ENCODE peak calls at places on chromosome 17, in seven cellular contexts. I is fibroblast of the aortic adventitia, B is body of pancreas, P is GM20000, Q is GM10248, W is SK-N-SH, Z is HFF-Myc. C is an unnamed sample.

GRCh38 chr17:80666867-80667266 is 122.2 kb downstream of the RPTOR start:
- DNase-seq in I (no peak), W (no peak), P (no peak), Z (no peak), Q (no peak), B (no peak), C (no peak)

GRCh38 chr17:82214012-82214628 is 1.5 kb upstream of the CCDC57 start:
- DNase-seq in B (no peak), P (no peak), W (peak; percentile 53), Q (no peak), Z (no peak), I (no peak), C (no peak)

GRCh38 chr17:63113167-63113566 is 147.1 kb downstream of the TANC2 start:
- DNase-seq in B (no peak), P (peak; percentile 14), Q (peak; percentile 11), Z (no peak), I (peak; percentile 16), W (no peak), C (no peak)

GRCh38 chr17:11940904-11941303 is 56.4 kb downstream of the ZNF18 start:
- DNase-seq in I (no peak), P (no peak), W (no peak), Q (no peak), B (no peak), Z (no peak), C (no peak)

GRCh38 chr17:17569691-17570090 is 21.8 kb downstream of the PEMT start:
- DNase-seq in W (no peak), Z (no peak), P (no peak), I (no peak), B (peak; percentile 85), Q (no peak), C (no peak)

GRCh38 chr17:76949913-76950695 is 81.9 kb downstream of the MGAT5B start:
- DNase-seq in P (no peak), Z (no peak), Q (no peak), W (no peak), I (no peak), B (no peak), C (no peak)

GRCh38 chr17:40551091-40551873 is 14.0 kb downstream of the CCR7 start:
- DNase-seq in W (no peak), P (no peak), I (peak; percentile 100), Q (no peak), Z (no peak), B (peak; percentile 45), C (peak; percentile 39)

GRCh38 chr17:29619251-29619650 is 3.5 kb downstream of the CORO6 start:
- DNase-seq in B (no peak), Q (no peak), Z (no peak), I (peak; percentile 33), P (no peak), W (peak; percentile 67), C (peak; percentile 57)

DNA sequence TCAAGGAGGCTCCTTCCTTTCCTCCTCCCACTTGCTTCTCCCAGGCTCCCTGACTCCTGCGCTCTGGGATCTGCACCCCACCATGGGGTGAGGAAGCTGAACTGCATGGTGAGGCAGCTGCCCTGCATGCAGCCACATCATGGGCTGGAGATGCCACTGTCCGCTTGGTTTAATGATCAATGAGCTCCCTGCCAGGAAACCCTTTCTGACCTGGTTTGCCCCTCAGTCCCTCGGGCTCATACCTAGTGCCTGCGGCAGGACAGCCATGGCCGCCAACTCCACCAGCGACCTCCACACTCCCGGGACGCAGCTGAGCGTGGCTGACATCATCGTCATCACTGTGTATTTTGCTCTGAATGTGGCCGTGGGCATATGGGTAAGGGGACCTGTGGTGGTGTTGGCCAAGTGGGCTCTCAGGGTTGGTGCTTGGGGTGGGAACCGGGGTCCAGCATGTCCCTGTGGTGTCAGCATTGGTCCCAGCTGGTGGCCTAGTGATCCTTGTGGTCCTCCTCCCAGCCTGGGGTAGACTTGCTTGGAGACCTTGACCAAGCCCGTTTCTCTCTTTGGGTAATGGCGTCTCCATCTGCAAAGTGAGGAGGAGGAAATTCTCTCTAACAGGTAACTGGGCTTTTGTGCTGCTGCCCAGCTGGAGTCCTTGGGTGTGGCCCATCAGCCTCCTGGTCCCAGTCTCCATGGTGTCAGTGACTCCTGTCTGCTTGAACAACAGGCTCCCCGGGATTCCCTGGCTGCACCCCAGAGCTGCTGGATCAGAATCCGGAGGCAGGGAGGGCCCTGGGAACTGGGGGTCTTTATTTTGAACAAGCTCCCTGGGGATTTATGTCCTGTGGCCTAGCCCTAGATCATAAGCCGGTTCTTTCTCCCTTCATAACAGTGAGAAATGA is at the start of gene SLC5A10:
- DNase-seq in B (no peak), P (no peak), I (no peak), W (no peak), Q (no peak), Z (no peak), C (no peak)
- TF ChIP-seq CTCF in B (no peak), P (no peak), I (peak; percentile 33), W (peak; percentile 34), Q (no peak), Z (peak; percentile 30), C (no peak)

GRCh38 chr17:37438141-37438540 is 31.5 kb downstream of the TADA2A start:
- DNase-seq in B (no peak), W (no peak), Q (no peak), Z (no peak), P (no peak), I (no peak), C (no peak)
- TF ChIP-seq CTCF in B (no peak), W (peak; percentile 47), Q (no peak), Z (peak; percentile 30), P (no peak), I (no peak), C (no peak)

GRCh38 chr17:8151120-8151640 is 1.0 kb downstream of the PER1 start:
- DNase-seq in B (peak; percentile 80), W (peak; percentile 93), Q (peak; percentile 90), P (peak; percentile 91), I (peak; percentile 89), Z (no peak), C (peak; percentile 91)
- TF ChIP-seq CTCF in B (peak; percentile 17), W (no peak), Q (no peak), P (no peak), I (no peak), Z (no peak), C (no peak)

GRCh38 chr17:45662432-45662831 is 121.7 kb upstream of the CRHR1 start:
- DNase-seq in Z (no peak), W (no peak), Q (no peak), B (no peak), P (no peak), I (no peak), C (no peak)

GRCh38 chr17:45666046-45666600 is 118.0 kb upstream of the CRHR1 start:
- DNase-seq in Z (no peak), I (no peak), W (no peak), Q (no peak), P (no peak), B (no peak), C (no peak)

GRCh38 chr17:45660474-45660873 is 123.6 kb upstream of the CRHR1 start:
- DNase-seq in B (peak; percentile 9), P (no peak), W (no peak), I (no peak), Q (no peak), Z (no peak), C (no peak)

GRCh38 chr17:45666641-45667040 is 117.5 kb upstream of the CRHR1 start:
- DNase-seq in I (no peak), Q (no peak), P (no peak), B (no peak), Z (no peak), W (no peak), C (no peak)

GRCh38 chr17:45663772-45664171 is 120.3 kb upstream of the CRHR1 start:
- DNase-seq in P (no peak), B (no peak), Z (no peak), W (no peak), I (no peak), Q (no peak), C (no peak)
- TF ChIP-seq CTCF in P (no peak), B (no peak), Z (no peak), W (no peak), I (no peak), Q (no peak), C (no peak)

GRCh38 chr17:19361975-19362292 is 589 bp downstream of the B9D1 start:
- DNase-seq in I (no peak), P (no peak), Q (no peak), B (no peak), Z (no peak), W (no peak), C (no peak)

GRCh38 chr17:19361326-19361725 is 1.2 kb downstream of the B9D1 start:
- DNase-seq in P (no peak), Q (no peak), I (no peak), W (no peak), B (no peak), Z (no peak), C (no peak)

GRCh38 chr17:19362293-19363113 is at the start of gene B9D1:
- DNase-seq in B (peak; percentile 95), Q (peak; percentile 99), P (peak; percentile 98), I (peak; percentile 93), W (peak; percentile 99), Z (peak; percentile 75), C (peak; percentile 92)

GRCh38 chr17:19363460-19364035 is 1.0 kb upstream of the B9D1 start:
- DNase-seq in W (no peak), B (no peak), Q (no peak), P (no peak), I (no peak), Z (no peak), C (no peak)

DNA sequence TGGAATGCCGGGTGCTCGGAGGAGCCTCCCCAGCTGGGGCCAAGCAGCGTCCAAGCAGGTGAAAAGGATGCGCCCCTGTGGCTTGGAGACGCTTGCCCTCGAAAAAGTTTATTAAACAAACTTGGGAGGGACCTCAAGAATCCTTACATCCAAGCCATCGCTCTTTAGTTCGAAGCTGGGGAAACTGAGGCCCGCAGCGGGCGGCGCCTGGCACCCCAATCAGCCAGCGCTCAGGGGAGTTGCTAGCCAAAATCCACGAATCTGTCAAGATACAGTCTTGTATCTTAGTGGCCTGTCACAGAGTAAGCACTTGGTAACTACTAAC is 553 bp upstream of the B9D1 start:
- DNase-seq in Z (no peak), P (no peak), B (no peak), W (no peak), Q (no peak), I (no peak), C (no peak)
- TF ChIP-seq CTCF in Z (no peak), P (no peak), B (no peak), W (no peak), Q (no peak), I (no peak), C (peak; percentile 11)